ENCODE peak calls at places on chromosomes 11 and 22, in ten cellular contexts. One of them, this sample, is unnamed.

GRCh38 chr11:6427516-6427915 is 8.6 kb upstream of the APBB1 start:
- DNase-seq in breast epithelium: no peak
- DNase-seq in K562: no peak
- DNase-seq in cardiac muscle cell: no peak
- DNase-seq in DND-41: no peak
- DNase-seq in suprapubic skin: no peak
- DNase-seq in foreskin keratinocyte: no peak
- DNase-seq in heart right ventricle: no peak
- DNase-seq in colonic mucosa: no peak
- DNase-seq in thoracic aorta: no peak
- DNase-seq in this sample: no peak

GRCh38 chr11:114262681-114263509 is 33.3 kb upstream of the NNMT start:
- DNase-seq in DND-41: peak; percentile 9
- DNase-seq in colonic mucosa: no peak
- DNase-seq in suprapubic skin: peak; percentile 34
- DNase-seq in cardiac muscle cell: peak; percentile 82
- DNase-seq in K562: peak; percentile 54
- DNase-seq in thoracic aorta: no peak
- DNase-seq in breast epithelium: no peak
- DNase-seq in heart right ventricle: peak; percentile 43
- DNase-seq in foreskin keratinocyte: no peak
- DNase-seq in this sample: peak; percentile 52

GRCh38 chr22:22111267-22111751 is 128.7 kb upstream of the TOP3B start:
- DNase-seq in cardiac muscle cell: no peak
- DNase-seq in breast epithelium: no peak
- DNase-seq in heart right ventricle: no peak
- DNase-seq in foreskin keratinocyte: peak; percentile 98
- DNase-seq in thoracic aorta: no peak
- DNase-seq in DND-41: no peak
- DNase-seq in K562: peak; percentile 87
- DNase-seq in colonic mucosa: no peak
- DNase-seq in suprapubic skin: no peak
- DNase-seq in this sample: peak; percentile 81

GRCh38 chr11:1706634-1707400 is 9.8 kb downstream of the KRTAP5-6 start:
- DNase-seq in K562: no peak
- DNase-seq in thoracic aorta: no peak
- DNase-seq in colonic mucosa: peak; percentile 18
- DNase-seq in foreskin keratinocyte: no peak
- DNase-seq in suprapubic skin: no peak
- DNase-seq in cardiac muscle cell: no peak
- DNase-seq in breast epithelium: no peak
- DNase-seq in DND-41: no peak
- DNase-seq in heart right ventricle: no peak
- DNase-seq in this sample: no peak

GRCh38 chr11:115469361-115469760 is 34.9 kb downstream of the CADM1 start:
- DNase-seq in breast epithelium: no peak
- DNase-seq in colonic mucosa: no peak
- DNase-seq in K562: no peak
- DNase-seq in cardiac muscle cell: no peak
- DNase-seq in suprapubic skin: no peak
- DNase-seq in DND-41: no peak
- DNase-seq in heart right ventricle: no peak
- DNase-seq in thoracic aorta: no peak
- DNase-seq in foreskin keratinocyte: no peak
- DNase-seq in this sample: no peak

GRCh38 chr22:30856699-30857098 is 111.9 kb downstream of the MORC2 start:
- DNase-seq in heart right ventricle: no peak
- DNase-seq in K562: no peak
- DNase-seq in thoracic aorta: no peak
- DNase-seq in foreskin keratinocyte: no peak
- DNase-seq in colonic mucosa: peak; percentile 4
- DNase-seq in suprapubic skin: peak; percentile 13
- DNase-seq in breast epithelium: no peak
- DNase-seq in DND-41: no peak
- DNase-seq in cardiac muscle cell: no peak
- DNase-seq in this sample: no peak

GRCh38 chr22:30159561-30160353 is 79.5 kb downstream of the HORMAD2 start:
- DNase-seq in heart right ventricle: no peak
- DNase-seq in thoracic aorta: no peak
- DNase-seq in K562: no peak
- DNase-seq in cardiac muscle cell: peak; percentile 48
- DNase-seq in foreskin keratinocyte: peak; percentile 40
- DNase-seq in DND-41: no peak
- DNase-seq in suprapubic skin: no peak
- DNase-seq in breast epithelium: no peak
- DNase-seq in colonic mucosa: no peak
- DNase-seq in this sample: peak; percentile 75

GRCh38 chr11:88042238-88043032 is 132.8 kb downstream of the RAB38 start:
- DNase-seq in cardiac muscle cell: peak; percentile 50
- DNase-seq in DND-41: no peak
- DNase-seq in suprapubic skin: no peak
- DNase-seq in colonic mucosa: no peak
- DNase-seq in thoracic aorta: no peak
- DNase-seq in foreskin keratinocyte: no peak
- DNase-seq in heart right ventricle: no peak
- DNase-seq in breast epithelium: no peak
- DNase-seq in K562: no peak
- DNase-seq in this sample: no peak

GRCh38 chr11:32643526-32643925 is 59.9 kb downstream of the EIF3M start:
- DNase-seq in cardiac muscle cell: no peak
- DNase-seq in DND-41: no peak
- DNase-seq in K562: no peak
- DNase-seq in suprapubic skin: no peak
- DNase-seq in heart right ventricle: no peak
- DNase-seq in breast epithelium: no peak
- DNase-seq in foreskin keratinocyte: peak; percentile 34
- DNase-seq in colonic mucosa: no peak
- DNase-seq in thoracic aorta: no peak
- DNase-seq in this sample: peak; percentile 31

GRCh38 chr11:111450480-111451320 is 61.5 kb downstream of the BTG4 start:
- DNase-seq in heart right ventricle: no peak
- DNase-seq in thoracic aorta: no peak
- DNase-seq in suprapubic skin: no peak
- DNase-seq in breast epithelium: no peak
- DNase-seq in colonic mucosa: no peak
- DNase-seq in cardiac muscle cell: no peak
- DNase-seq in foreskin keratinocyte: no peak
- DNase-seq in DND-41: no peak
- DNase-seq in K562: no peak
- DNase-seq in this sample: no peak

GRCh38 chr11:114291381-114291780 is 4.8 kb upstream of the NNMT start:
- DNase-seq in breast epithelium: no peak
- DNase-seq in foreskin keratinocyte: no peak
- DNase-seq in heart right ventricle: no peak
- DNase-seq in colonic mucosa: no peak
- DNase-seq in thoracic aorta: no peak
- DNase-seq in K562: no peak
- DNase-seq in cardiac muscle cell: no peak
- DNase-seq in DND-41: no peak
- DNase-seq in suprapubic skin: no peak
- DNase-seq in this sample: peak; percentile 67

GRCh38 chr11:70159612-70160570 is 43.2 kb upstream of the FADD start:
- DNase-seq in colonic mucosa: peak; percentile 43
- DNase-seq in K562: no peak
- DNase-seq in thoracic aorta: peak; percentile 68
- DNase-seq in foreskin keratinocyte: peak; percentile 83
- DNase-seq in suprapubic skin: peak; percentile 83
- DNase-seq in heart right ventricle: no peak
- DNase-seq in breast epithelium: peak; percentile 86
- DNase-seq in DND-41: no peak
- DNase-seq in cardiac muscle cell: no peak
- DNase-seq in this sample: no peak
- H3K27ac ChIP-seq in colonic mucosa: no peak overlapping the region
- H3K27ac ChIP-seq in K562: no peak overlapping the region
- H3K27ac ChIP-seq in thoracic aorta: no peak overlapping the region
- H3K27ac ChIP-seq in foreskin keratinocyte: peak overlapping the region; percentile 83
- H3K27ac ChIP-seq in suprapubic skin: peak overlapping the region; percentile 67
- H3K27ac ChIP-seq in heart right ventricle: no peak overlapping the region
- H3K27ac ChIP-seq in breast epithelium: peak overlapping the region; percentile 80
- H3K27ac ChIP-seq in DND-41: no peak overlapping the region
- H3K27ac ChIP-seq in cardiac muscle cell: no peak overlapping the region
- H3K27ac ChIP-seq in this sample: no peak overlapping the region

DNA sequence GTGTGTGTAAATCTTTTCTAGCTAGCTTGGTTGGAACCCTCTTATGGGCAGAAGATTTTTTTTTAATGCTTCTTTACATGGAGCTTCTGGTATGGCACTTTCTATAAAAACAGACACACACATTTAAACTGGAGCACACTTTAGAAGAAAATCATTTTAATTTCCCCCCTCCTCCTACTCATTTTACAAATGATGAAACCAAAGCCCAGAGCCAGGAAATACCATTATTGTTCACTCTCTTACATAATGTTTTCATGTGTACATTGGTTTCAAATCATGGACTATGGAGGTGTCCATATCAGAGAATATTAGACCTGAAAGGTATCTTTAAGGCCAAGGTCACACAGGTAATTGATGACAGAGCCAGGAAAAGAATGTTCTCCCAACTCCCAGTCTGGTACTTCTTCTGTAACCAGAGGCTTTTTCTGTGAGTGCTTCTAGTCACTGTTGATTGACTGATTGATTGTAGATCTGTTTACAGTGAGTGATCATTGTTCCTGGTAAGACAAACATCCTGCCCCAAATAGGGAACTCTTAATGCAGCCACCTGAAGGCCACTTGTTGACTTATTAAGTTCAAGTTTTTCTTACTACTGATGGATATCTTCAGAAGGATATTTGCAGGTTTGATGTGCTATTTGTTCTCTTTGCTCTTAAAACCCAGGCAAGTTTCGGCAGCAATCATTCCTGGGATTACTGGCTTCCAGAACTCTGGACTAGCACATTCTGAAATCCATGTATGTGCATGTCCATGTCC is 26.8 kb upstream of the ME3 start:
- DNase-seq in cardiac muscle cell: no peak
- DNase-seq in thoracic aorta: no peak
- DNase-seq in heart right ventricle: no peak
- DNase-seq in suprapubic skin: no peak
- DNase-seq in colonic mucosa: no peak
- DNase-seq in breast epithelium: no peak
- DNase-seq in DND-41: no peak
- DNase-seq in K562: no peak
- DNase-seq in foreskin keratinocyte: no peak
- DNase-seq in this sample: no peak
- TF ChIP-seq CTCF in cardiac muscle cell: no peak
- TF ChIP-seq CTCF in thoracic aorta: no peak
- TF ChIP-seq CTCF in heart right ventricle: no peak
- TF ChIP-seq CTCF in suprapubic skin: no peak
- TF ChIP-seq CTCF in colonic mucosa: no peak
- TF ChIP-seq CTCF in breast epithelium: no peak
- TF ChIP-seq CTCF in DND-41: no peak
- TF ChIP-seq CTCF in K562: no peak
- TF ChIP-seq CTCF in foreskin keratinocyte: no peak
- TF ChIP-seq CTCF in this sample: no peak

DNA sequence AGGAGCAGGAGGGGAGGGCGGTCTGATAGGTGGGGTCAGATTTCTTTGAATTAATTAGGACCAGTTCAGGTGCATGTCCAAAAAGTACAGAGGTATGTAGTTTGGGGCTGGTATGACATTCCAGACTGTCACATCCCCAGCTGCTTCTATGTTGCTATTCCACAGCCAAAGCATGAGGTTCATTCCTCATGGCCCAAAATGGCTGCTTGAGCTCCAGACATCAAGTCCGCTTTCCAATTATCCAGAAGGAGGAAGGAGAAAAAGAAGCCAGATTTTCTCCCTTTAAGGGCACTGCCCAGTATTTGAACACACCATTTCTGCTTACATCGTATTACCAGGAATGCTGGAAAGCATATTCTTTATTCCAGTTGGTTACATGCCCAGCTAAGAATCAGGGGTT is 58.0 kb upstream of the CD82 start:
- DNase-seq in thoracic aorta: no peak
- DNase-seq in foreskin keratinocyte: no peak
- DNase-seq in K562: no peak
- DNase-seq in colonic mucosa: no peak
- DNase-seq in cardiac muscle cell: no peak
- DNase-seq in DND-41: no peak
- DNase-seq in heart right ventricle: no peak
- DNase-seq in suprapubic skin: no peak
- DNase-seq in breast epithelium: no peak
- DNase-seq in this sample: no peak
- H3K27ac ChIP-seq in thoracic aorta: no peak overlapping the region
- H3K27ac ChIP-seq in foreskin keratinocyte: no peak overlapping the region
- H3K27ac ChIP-seq in K562: no peak overlapping the region
- H3K27ac ChIP-seq in colonic mucosa: no peak overlapping the region
- H3K27ac ChIP-seq in cardiac muscle cell: no peak overlapping the region
- H3K27ac ChIP-seq in DND-41: no peak overlapping the region
- H3K27ac ChIP-seq in heart right ventricle: no peak overlapping the region
- H3K27ac ChIP-seq in suprapubic skin: no peak overlapping the region
- H3K27ac ChIP-seq in breast epithelium: no peak overlapping the region
- H3K27ac ChIP-seq in this sample: no peak overlapping the region

GRCh38 chr22:41256898-41257260 is 16.1 kb upstream of the CHADL start:
- DNase-seq in suprapubic skin: no peak
- DNase-seq in colonic mucosa: no peak
- DNase-seq in cardiac muscle cell: no peak
- DNase-seq in foreskin keratinocyte: no peak
- DNase-seq in K562: no peak
- DNase-seq in breast epithelium: peak; percentile 61
- DNase-seq in DND-41: no peak
- DNase-seq in thoracic aorta: no peak
- DNase-seq in heart right ventricle: no peak
- DNase-seq in this sample: peak; percentile 25

GRCh38 chr22:41257696-41258095 is 17.0 kb upstream of the CHADL start:
- DNase-seq in DND-41: no peak
- DNase-seq in suprapubic skin: no peak
- DNase-seq in breast epithelium: no peak
- DNase-seq in cardiac muscle cell: no peak
- DNase-seq in foreskin keratinocyte: no peak
- DNase-seq in K562: no peak
- DNase-seq in heart right ventricle: no peak
- DNase-seq in colonic mucosa: no peak
- DNase-seq in thoracic aorta: no peak
- DNase-seq in this sample: no peak

GRCh38 chr22:41256254-41256897 is 15.6 kb upstream of the CHADL start:
- DNase-seq in cardiac muscle cell: no peak
- DNase-seq in breast epithelium: no peak
- DNase-seq in foreskin keratinocyte: no peak
- DNase-seq in suprapubic skin: no peak
- DNase-seq in heart right ventricle: no peak
- DNase-seq in DND-41: no peak
- DNase-seq in K562: no peak
- DNase-seq in thoracic aorta: no peak
- DNase-seq in colonic mucosa: no peak
- DNase-seq in this sample: peak; percentile 76

GRCh38 chr22:41252365-41252764 is 11.6 kb upstream of the CHADL start:
- DNase-seq in suprapubic skin: no peak
- DNase-seq in colonic mucosa: no peak
- DNase-seq in K562: no peak
- DNase-seq in DND-41: no peak
- DNase-seq in cardiac muscle cell: no peak
- DNase-seq in thoracic aorta: no peak
- DNase-seq in breast epithelium: no peak
- DNase-seq in heart right ventricle: no peak
- DNase-seq in foreskin keratinocyte: no peak
- DNase-seq in this sample: no peak

DNA sequence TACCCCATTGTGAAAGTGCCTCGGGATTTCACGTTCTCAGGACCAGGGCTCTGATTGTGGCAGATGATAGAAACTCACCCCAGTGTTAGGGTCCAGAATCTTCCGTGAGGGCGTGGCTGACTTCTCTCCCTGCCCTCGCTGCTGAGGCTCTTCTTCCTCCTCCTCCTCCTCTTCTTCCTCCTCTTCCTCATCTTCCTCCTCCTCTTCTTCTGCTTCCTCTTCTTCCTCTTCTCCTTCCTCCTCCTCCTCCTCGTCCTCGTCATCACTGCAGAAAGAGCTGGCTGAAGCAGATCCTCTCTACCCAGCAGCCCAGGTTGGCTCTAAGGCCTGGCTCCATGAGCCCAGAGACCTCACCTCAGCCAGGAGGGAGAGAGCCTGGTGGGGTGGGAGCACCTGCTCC is 13.5 kb upstream of the CHADL start:
- DNase-seq in K562: no peak
- DNase-seq in colonic mucosa: no peak
- DNase-seq in thoracic aorta: no peak
- DNase-seq in cardiac muscle cell: no peak
- DNase-seq in breast epithelium: no peak
- DNase-seq in foreskin keratinocyte: no peak
- DNase-seq in DND-41: no peak
- DNase-seq in suprapubic skin: no peak
- DNase-seq in heart right ventricle: no peak
- DNase-seq in this sample: no peak
- TF ChIP-seq CTCF in K562: no peak
- TF ChIP-seq CTCF in colonic mucosa: no peak
- TF ChIP-seq CTCF in thoracic aorta: no peak
- TF ChIP-seq CTCF in cardiac muscle cell: no peak
- TF ChIP-seq CTCF in breast epithelium: no peak
- TF ChIP-seq CTCF in foreskin keratinocyte: no peak
- TF ChIP-seq CTCF in DND-41: no peak
- TF ChIP-seq CTCF in suprapubic skin: no peak
- TF ChIP-seq CTCF in heart right ventricle: no peak
- TF ChIP-seq CTCF in this sample: no peak